ENCODE peak calls at places on chromosomes 4 and X, in nine cellular contexts. E is activated CD4-positive, alpha-beta T cell treated with anti-CD3 and anti-CD28 coated beads for 48 hours; O is EL; Q is HS-5; N is stimulated activated CD8-positive, alpha-beta memory T cell treated with anti-CD3 and anti-CD28 coated beads, Interleukin-15, amount 100 ng/mL, for 48 hours; C is retina; P is amygdala; K is hypothalamus; L is glutamatergic neuron. D is an unnamed sample.

GRCh38 chr4:89158884-89159503 is 47.7 kb downstream of the TIGD2 start:
- DNase-seq in L (no peak), E (no peak), P (no peak), N (no peak), K (no peak), O (peak), Q (peak), C (peak), D (no peak)

GRCh38 chrX:46325312-46325877 is 219.8 kb downstream of the ZNF674 start:
- DNase-seq in N (peak), P (no peak), O (peak), E (peak), C (no peak), L (no peak), K (no peak), Q (peak), D (no peak)

GRCh38 chrX:88863726-88864125 is 116.7 kb downstream of the CPXCR1 start:
- DNase-seq in N (no peak), C (no peak), O (no peak), L (no peak), Q (no peak), E (no peak), P (no peak), K (no peak), D (no peak)

GRCh38 chrX:20217279-20217678 is 49.4 kb downstream of the RPS6KA3 start:
- DNase-seq in K (no peak), C (no peak), N (no peak), Q (peak), L (no peak), O (peak), P (no peak), E (no peak), D (no peak)

GRCh38 chr4:845836-846251 is 19.9 kb upstream of the CPLX1 start:
- DNase-seq in N (no peak), E (no peak), C (no peak), P (no peak), L (peak), Q (no peak), K (no peak), O (peak), D (no peak)

GRCh38 chr4:74267998-74268606 is 40.2 kb upstream of the EPGN start:
- DNase-seq in N (no peak), O (peak), K (no peak), C (no peak), E (no peak), P (no peak), L (no peak), Q (peak), D (no peak)

GRCh38 chrX:129577473-129577872 is 37.4 kb downstream of the OCRL start:
- DNase-seq in O (peak), K (no peak), P (no peak), C (no peak), Q (peak), E (no peak), N (no peak), L (no peak), D (no peak)

GRCh38 chr4:10364194-10364593 is 93.0 kb downstream of the ZNF518B start:
- DNase-seq in P (no peak), N (no peak), Q (no peak), E (no peak), C (no peak), L (no peak), K (no peak), O (no peak), D (no peak)

GRCh38 chrX:110046971-110047370 is 44.1 kb downstream of the TMEM164 start:
- DNase-seq in Q (no peak), N (no peak), L (no peak), K (no peak), P (no peak), E (no peak), C (no peak), O (no peak), D (no peak)

GRCh38 chrX:53476371-53476770 is 42.2 kb upstream of the HSD17B10 start:
- DNase-seq in Q (no peak), C (no peak), P (no peak), N (no peak), O (peak), L (no peak), E (no peak), K (no peak), D (no peak)

GRCh38 chr4:4532371-4532770 is 9.5 kb downstream of the STX18 start:
- DNase-seq in P (no peak), Q (no peak), C (no peak), K (no peak), O (no peak), N (no peak), L (no peak), E (no peak), D (no peak)

GRCh38 chr4:98746530-98746929 is 88.1 kb upstream of the TSPAN5 start:
- DNase-seq in E (no peak), L (no peak), N (no peak), O (peak), Q (no peak), C (no peak), K (no peak), P (no peak), D (no peak)

GRCh38 chrX:129360175-129360574 is 163.1 kb downstream of the SMARCA1 start:
- DNase-seq in E (peak), Q (peak), P (no peak), K (no peak), C (peak), N (peak), O (peak), L (peak), D (no peak)

GRCh38 chr4:138461065-138461464 is 218.9 kb upstream of the SLC7A11 start:
- DNase-seq in P (no peak), K (no peak), C (no peak), L (no peak), Q (no peak), E (no peak), O (no peak), N (no peak), D (no peak)

GRCh38 chr4:77147400-77147782 is 9.6 kb upstream of the CCNG2 start:
- DNase-seq in E (no peak), N (no peak), L (no peak), P (no peak), C (no peak), O (no peak), K (no peak), Q (no peak), D (no peak)

GRCh38 chr4:142940614-142941013 is 94.5 kb upstream of the INPP4B start:
- DNase-seq in P (no peak), E (no peak), Q (no peak), N (no peak), K (no peak), L (no peak), C (peak), O (no peak), D (no peak)

D was measured in cortex of kidney.